ENCODE peak calls at places on chromosomes 12 and 14, in six cellular contexts. U, J, C, E, R and Z are unnamed samples.

GRCh38 chr14:59325906-59326305 is 137.4 kb downstream of the DAAM1 start:
- DNase-seq in U (no peak), J (no peak), R (no peak), E (no peak), C (no peak), Z (no peak)

GRCh38 chr14:52790011-52790755 is 1.2 kb downstream of the GNPNAT1 start:
- DNase-seq in E (peak), R (no peak), J (no peak), C (no peak), U (no peak), Z (no peak)

GRCh38 chr12:82781288-82782078 is 94.8 kb downstream of the TMTC2 start:
- DNase-seq in C (no peak), R (no peak), U (no peak), J (no peak), E (no peak), Z (no peak)

GRCh38 chr12:110248096-110248447 is 33.0 kb upstream of the ATP2A2 start:
- DNase-seq in J (no peak), U (no peak), C (no peak), R (no peak), E (no peak), Z (no peak)

GRCh38 chr14:58747181-58747580 is 109.4 kb downstream of the DACT1 start:
- DNase-seq in U (no peak), R (no peak), C (no peak), E (peak), J (no peak), Z (no peak)

GRCh38 chr14:100289916-100290606 is 16.2 kb downstream of the SLC25A29 start:
- DNase-seq in J (no peak), E (no peak), C (no peak), R (peak), U (no peak), Z (peak)

GRCh38 chr12:56020437-56021189 is at the start of gene IKZF4:
- DNase-seq in E (no peak), R (peak), C (peak), J (no peak), U (no peak), Z (peak)

GRCh38 chr14:84646791-84647500 is 883.0 kb upstream of the FLRT2 start:
- DNase-seq in J (no peak), C (no peak), R (no peak), E (no peak), U (no peak), Z (no peak)

GRCh38 chr12:40106655-40107054 is 774 bp upstream of the SLC2A13 start:
- DNase-seq in U (no peak), E (no peak), J (no peak), R (no peak), C (no peak), Z (no peak)

GRCh38 chr12:121580959-121581680 is at the start of gene KDM2B:
- DNase-seq in J (no peak), C (peak), E (no peak), R (peak), U (peak), Z (peak)

GRCh38 chr12:31589896-31590729 is 823 bp downstream of the DENND5B start:
- DNase-seq in E (peak), U (peak), J (no peak), C (peak), R (peak), Z (peak)

GRCh38 chr12:24861751-24862575 is 86.9 kb downstream of the BCAT1 start:
- DNase-seq in R (no peak), U (peak), E (no peak), J (no peak), C (no peak), Z (no peak)

GRCh38 chr14:24392327-24393098 is 6.3 kb upstream of the NYNRIN start:
- DNase-seq in J (no peak), E (peak), C (peak), U (no peak), R (no peak), Z (no peak)

GRCh38 chr12:124461851-124462623 is 105.4 kb downstream of the NCOR2 start:
- DNase-seq in E (no peak), J (no peak), R (no peak), U (no peak), C (no peak), Z (no peak)

GRCh38 chr12:124465473-124465872 is 101.9 kb downstream of the NCOR2 start:
- DNase-seq in U (no peak), R (no peak), E (no peak), C (no peak), J (no peak), Z (no peak)

GRCh38 chr12:124464830-124465229 is 102.6 kb downstream of the NCOR2 start:
- DNase-seq in E (no peak), J (no peak), U (no peak), C (peak), R (no peak), Z (no peak)

GRCh38 chr12:124464062-124464461 is 103.3 kb downstream of the NCOR2 start:
- DNase-seq in C (no peak), R (no peak), E (no peak), J (no peak), U (no peak), Z (no peak)

DNA sequence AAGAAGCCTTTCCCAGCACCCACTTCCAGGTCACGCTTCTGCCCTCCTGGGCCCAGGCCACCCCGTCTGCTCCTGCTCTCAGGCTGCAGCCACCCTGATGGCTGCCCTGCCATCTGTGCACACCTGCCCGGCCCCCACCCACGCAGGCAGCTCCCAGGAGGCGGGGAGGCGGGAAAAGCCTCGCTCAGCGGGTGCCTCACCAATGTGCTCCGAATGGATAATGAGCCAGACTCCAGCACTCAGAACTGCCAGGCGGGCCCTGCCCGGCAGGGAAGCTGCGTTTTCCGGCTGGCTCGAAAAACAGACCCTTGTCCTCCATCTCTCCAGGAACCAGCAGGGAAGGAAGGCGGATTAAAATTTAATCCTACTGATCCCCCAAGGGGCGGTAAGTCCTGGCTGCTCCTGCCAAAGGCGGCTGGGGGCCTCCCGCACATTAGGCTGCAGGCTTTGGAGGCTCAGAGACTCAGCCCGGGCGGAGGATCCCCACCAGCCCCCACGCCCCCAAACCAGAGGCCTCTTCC is 104.0 kb downstream of the NCOR2 start:
- DNase-seq in J (no peak), U (no peak), E (no peak), R (no peak), C (no peak), Z (no peak)
- TF ChIP-seq EP300 in J (no peak), U (no peak), E (no peak), R (no peak), C (no peak), Z (no peak)

GRCh38 chr14:76719664-76720063 is 41.6 kb upstream of the VASH1 start:
- DNase-seq in U (no peak), R (no peak), C (no peak), E (no peak), J (no peak), Z (no peak)
- TF ChIP-seq RAD21 in U (no peak), R (no peak), C (no peak), E (no peak), J (no peak), Z (no peak)

GRCh38 chr14:20454359-20454644 is 310 bp downstream of the OSGEP start:
- DNase-seq in J (no peak), C (no peak), R (no peak), U (no peak), E (peak), Z (no peak)
- TF ChIP-seq RFX5 in J (no peak), C (no peak), R (no peak), U (no peak), E (no peak), Z (no peak)

DNA sequence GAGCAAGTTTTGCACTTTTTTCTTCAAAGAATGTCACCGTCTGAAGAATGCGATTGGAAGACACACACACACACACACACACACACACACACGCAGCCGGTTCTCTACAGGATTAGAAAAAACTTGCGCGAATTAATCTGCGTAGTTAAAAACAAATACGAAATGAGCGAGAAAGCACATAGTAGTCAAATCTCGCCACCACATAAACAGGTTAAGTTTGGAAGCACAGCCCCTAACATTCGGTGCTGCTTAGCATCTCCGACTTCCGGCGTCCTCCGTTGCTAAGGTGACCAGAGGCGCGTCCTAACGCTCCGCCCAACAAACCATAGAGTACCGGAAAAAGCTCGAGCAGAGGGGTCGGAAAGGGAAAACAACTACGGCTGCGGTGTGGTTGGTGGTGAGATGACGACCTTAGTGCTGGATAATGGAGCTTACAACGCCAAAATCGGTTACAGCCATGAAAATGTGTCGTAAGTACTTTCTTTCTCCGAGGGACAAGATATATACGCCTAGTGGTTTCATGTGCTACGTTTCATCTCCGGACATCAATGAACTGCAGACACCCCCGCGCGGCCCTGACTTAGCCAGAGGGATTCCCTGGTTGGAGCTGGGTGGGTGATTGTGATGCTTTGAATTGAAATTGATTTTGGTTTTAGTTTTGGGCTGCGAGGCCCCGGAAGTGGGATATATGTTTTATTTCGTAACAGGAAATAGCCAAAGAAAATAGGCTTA is at the start of gene ACTR6:
- DNase-seq in J (peak), U (peak), R (peak), E (peak), C (peak), Z (peak)
- TF ChIP-seq EP300 in J (peak), U (peak), R (peak), E (no peak), C (peak), Z (no peak)

DNA sequence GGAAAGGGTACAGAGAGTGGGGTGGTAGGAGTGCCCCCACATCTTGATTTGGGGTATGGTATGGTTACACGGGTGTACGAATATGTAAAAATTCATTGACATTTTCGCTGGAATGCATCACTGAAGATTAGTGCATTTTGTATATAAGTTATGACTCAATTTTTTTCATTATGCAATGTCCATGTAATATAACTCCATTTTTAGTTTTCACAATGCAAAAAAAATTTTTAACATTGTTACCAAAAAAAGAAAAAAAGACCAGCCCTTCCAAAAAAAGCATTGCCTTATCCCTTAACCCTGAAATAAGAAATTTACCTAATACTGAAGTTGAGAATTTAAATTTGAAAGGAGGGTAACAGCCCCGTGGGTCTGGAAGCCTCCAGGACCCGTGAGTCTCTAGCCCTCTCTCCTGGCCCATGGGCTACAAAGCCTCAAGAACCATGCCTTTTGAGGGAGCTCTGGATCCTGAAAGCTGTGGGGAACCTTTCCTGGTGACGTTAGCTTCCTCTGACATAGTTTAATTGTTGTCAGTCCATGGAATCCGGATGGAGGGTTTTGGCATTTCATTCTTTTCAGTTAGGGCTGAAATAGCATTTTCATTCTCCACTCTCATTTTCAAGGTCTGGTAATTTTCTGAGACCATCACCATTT is 55.6 kb upstream of the ACTN1 start:
- DNase-seq in U (no peak), J (no peak), E (no peak), C (no peak), R (no peak), Z (no peak)
- TF ChIP-seq RAD21 in U (no peak), J (no peak), E (no peak), C (peak), R (peak), Z (no peak)

DNA sequence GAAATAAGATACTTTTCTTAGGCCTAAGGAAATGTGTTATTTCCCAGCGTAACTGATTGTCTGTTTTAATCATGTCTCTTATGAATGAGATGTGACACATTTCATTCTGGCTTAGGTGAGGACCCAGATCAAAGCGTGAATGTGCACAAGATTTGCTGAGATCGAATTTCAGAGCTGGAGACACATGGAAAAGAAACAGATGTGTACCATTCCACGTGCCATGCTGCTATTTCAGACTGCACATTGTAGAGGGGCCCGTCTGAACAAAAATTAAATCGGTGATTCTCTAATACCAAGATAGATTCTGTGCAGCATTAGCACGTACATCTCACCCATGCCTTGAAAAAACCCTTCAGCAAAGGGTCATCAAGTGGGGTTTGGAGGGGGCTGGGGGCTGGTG is 290.4 kb downstream of the AACS start:
- DNase-seq in J (no peak), E (no peak), U (no peak), C (no peak), R (no peak), Z (no peak)
- TF ChIP-seq RFX5 in J (no peak), E (no peak), U (no peak), C (no peak), R (no peak), Z (no peak)

GRCh38 chr14:22428681-22429315 is 160.2 kb downstream of the DAD1 start:
- DNase-seq in U (no peak), C (peak), R (no peak), J (no peak), E (no peak), Z (no peak)
- TF ChIP-seq EP300 in U (no peak), C (no peak), R (no peak), J (no peak), E (no peak), Z (no peak)

GRCh38 chr12:76545486-76545885 is 14.1 kb downstream of the OSBPL8 start:
- DNase-seq in U (no peak), C (no peak), J (no peak), R (no peak), E (no peak), Z (no peak)
- TF ChIP-seq RAD21 in U (no peak), C (no peak), J (no peak), R (no peak), E (no peak), Z (no peak)